ENCODE peak calls at places on chromosome 19, in seven cellular contexts. One of them, this sample, is unnamed. For H3K36me3, the result is how much of the 10 kb centered on the place peaks cover.

GRCh38 chr19:52896431-52897148 is 845 bp downstream of the ZNF320 start:
- DNase-seq in heart right ventricle: peak
- DNase-seq in keratinocyte: no peak
- DNase-seq in aorta: no peak
- DNase-seq in tibial nerve: peak
- DNase-seq in spleen: no peak
- DNase-seq in fibroblast of lung: peak
- DNase-seq in this sample: peak

GRCh38 chr19:15448778-15449619 is 757 bp downstream of the WIZ start:
- DNase-seq in heart right ventricle: no peak
- DNase-seq in keratinocyte: no peak
- DNase-seq in aorta: no peak
- DNase-seq in tibial nerve: no peak
- DNase-seq in spleen: peak
- DNase-seq in fibroblast of lung: no peak
- DNase-seq in this sample: no peak

GRCh38 chr19:30441011-30441410 is 68.8 kb downstream of the ZNF536 start:
- DNase-seq in heart right ventricle: no peak
- DNase-seq in keratinocyte: no peak
- DNase-seq in aorta: no peak
- DNase-seq in tibial nerve: no peak
- DNase-seq in spleen: peak
- DNase-seq in fibroblast of lung: no peak
- DNase-seq in this sample: no peak

GRCh38 chr19:23415561-23416191 is 20.4 kb upstream of the ZNF91 start:
- DNase-seq in heart right ventricle: peak
- DNase-seq in keratinocyte: no peak
- DNase-seq in aorta: no peak
- DNase-seq in tibial nerve: no peak
- DNase-seq in spleen: no peak
- DNase-seq in fibroblast of lung: peak
- DNase-seq in this sample: no peak

GRCh38 chr19:13299838-13300237 is 149.6 kb downstream of the IER2 start:
- DNase-seq in heart right ventricle: no peak
- DNase-seq in keratinocyte: no peak
- DNase-seq in aorta: no peak
- DNase-seq in tibial nerve: no peak
- DNase-seq in spleen: no peak
- DNase-seq in fibroblast of lung: no peak
- DNase-seq in this sample: no peak

GRCh38 chr19:6092329-6093286 is 17.7 kb downstream of the RFX2 start:
- DNase-seq in heart right ventricle: peak
- DNase-seq in keratinocyte: peak
- DNase-seq in aorta: peak
- DNase-seq in tibial nerve: peak
- DNase-seq in spleen: no peak
- DNase-seq in fibroblast of lung: peak
- DNase-seq in this sample: peak

GRCh38 chr19:7013678-7014077 is 7.6 kb downstream of the MBD3L2B start:
- DNase-seq in heart right ventricle: no peak
- DNase-seq in keratinocyte: no peak
- DNase-seq in aorta: no peak
- DNase-seq in tibial nerve: no peak
- DNase-seq in spleen: no peak
- DNase-seq in fibroblast of lung: peak
- DNase-seq in this sample: no peak

GRCh38 chr19:50313812-50314536 is 15.2 kb downstream of the KCNC3 start:
- DNase-seq in heart right ventricle: no peak
- DNase-seq in keratinocyte: no peak
- DNase-seq in aorta: peak
- DNase-seq in tibial nerve: no peak
- DNase-seq in spleen: no peak
- DNase-seq in fibroblast of lung: no peak
- DNase-seq in this sample: no peak

GRCh38 chr19:37007587-37008220 is 70.5 kb upstream of the ZNF420 start:
- DNase-seq in heart right ventricle: peak
- DNase-seq in keratinocyte: no peak
- DNase-seq in aorta: peak
- DNase-seq in tibial nerve: no peak
- DNase-seq in spleen: peak
- DNase-seq in fibroblast of lung: peak
- DNase-seq in this sample: peak

GRCh38 chr19:6739884-6740588 is 556 bp downstream of the TRIP10 start:
- DNase-seq in heart right ventricle: peak
- DNase-seq in keratinocyte: no peak
- DNase-seq in aorta: no peak
- DNase-seq in tibial nerve: no peak
- DNase-seq in spleen: peak
- DNase-seq in fibroblast of lung: no peak
- DNase-seq in this sample: peak

GRCh38 chr19:11699931-11700794 is 38.6 kb downstream of the ZNF823 start:
- DNase-seq in heart right ventricle: no peak
- DNase-seq in keratinocyte: no peak
- DNase-seq in aorta: no peak
- DNase-seq in tibial nerve: peak
- DNase-seq in spleen: no peak
- DNase-seq in fibroblast of lung: peak
- DNase-seq in this sample: no peak

GRCh38 chr19:33134571-33135041 is 2.7 kb downstream of the WDR88 start:
- DNase-seq in heart right ventricle: no peak
- DNase-seq in keratinocyte: no peak
- DNase-seq in aorta: no peak
- DNase-seq in tibial nerve: no peak
- DNase-seq in spleen: no peak
- DNase-seq in fibroblast of lung: no peak
- DNase-seq in this sample: no peak

GRCh38 chr19:18650048-18650435 is 13.2 kb downstream of the KLHL26 start:
- DNase-seq in heart right ventricle: peak
- DNase-seq in keratinocyte: no peak
- DNase-seq in aorta: peak
- DNase-seq in tibial nerve: peak
- DNase-seq in spleen: no peak
- DNase-seq in fibroblast of lung: no peak
- DNase-seq in this sample: peak

GRCh38 chr19:41261474-41262190 is 2.5 kb upstream of the HNRNPUL1 start:
- DNase-seq in heart right ventricle: peak
- DNase-seq in keratinocyte: no peak
- DNase-seq in aorta: no peak
- DNase-seq in tibial nerve: peak
- DNase-seq in spleen: no peak
- DNase-seq in fibroblast of lung: peak
- DNase-seq in this sample: no peak

GRCh38 chr19:3358392-3358918 is 7.9 kb upstream of the NFIC start:
- DNase-seq in heart right ventricle: no peak
- DNase-seq in keratinocyte: no peak
- DNase-seq in aorta: no peak
- DNase-seq in tibial nerve: no peak
- DNase-seq in spleen: peak
- DNase-seq in fibroblast of lung: no peak
- DNase-seq in this sample: no peak
- H3K27ac ChIP-seq in heart right ventricle: peak
- H3K27ac ChIP-seq in keratinocyte: no peak
- H3K27ac ChIP-seq in aorta: no peak
- H3K27ac ChIP-seq in tibial nerve: peak
- H3K27ac ChIP-seq in spleen: no peak
- H3K27ac ChIP-seq in fibroblast of lung: no peak
- H3K27ac ChIP-seq in this sample: peak

GRCh38 chr19:34181111-34181864 is 9.0 kb downstream of the LSM14A start:
- DNase-seq in heart right ventricle: no peak
- DNase-seq in keratinocyte: no peak
- DNase-seq in aorta: no peak
- DNase-seq in tibial nerve: no peak
- DNase-seq in spleen: no peak
- DNase-seq in fibroblast of lung: peak
- DNase-seq in this sample: no peak

GRCh38 chr19:34180709-34181108 is 8.4 kb downstream of the LSM14A start:
- DNase-seq in heart right ventricle: no peak
- DNase-seq in keratinocyte: no peak
- DNase-seq in aorta: no peak
- DNase-seq in tibial nerve: no peak
- DNase-seq in spleen: no peak
- DNase-seq in fibroblast of lung: no peak
- DNase-seq in this sample: no peak

GRCh38 chr19:34180273-34180672 is 8.0 kb downstream of the LSM14A start:
- DNase-seq in heart right ventricle: no peak
- DNase-seq in keratinocyte: no peak
- DNase-seq in aorta: no peak
- DNase-seq in tibial nerve: no peak
- DNase-seq in spleen: no peak
- DNase-seq in fibroblast of lung: no peak
- DNase-seq in this sample: no peak

GRCh38 chr19:34178276-34178614 is 5.9 kb downstream of the LSM14A start:
- DNase-seq in heart right ventricle: no peak
- DNase-seq in keratinocyte: no peak
- DNase-seq in aorta: no peak
- DNase-seq in tibial nerve: no peak
- DNase-seq in spleen: no peak
- DNase-seq in fibroblast of lung: no peak
- DNase-seq in this sample: no peak

DNA sequence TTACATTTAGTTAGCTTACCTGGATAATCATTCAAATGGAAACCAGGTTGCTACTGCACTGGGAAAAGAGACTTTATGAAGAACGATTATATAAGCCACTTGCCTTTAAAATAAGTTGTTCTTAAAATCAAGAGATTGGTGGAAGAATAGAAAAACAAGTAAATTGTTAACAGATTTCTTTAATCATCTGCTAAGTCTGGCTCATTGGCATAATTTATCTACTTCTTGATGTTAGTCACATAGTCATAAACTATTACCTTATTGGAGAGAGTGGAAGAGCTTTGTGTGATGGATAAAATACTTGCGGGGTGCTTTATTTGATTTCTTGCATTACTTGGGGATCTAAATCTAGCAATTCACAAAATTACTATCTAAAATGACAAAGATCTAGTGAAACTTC is 6.8 kb downstream of the LSM14A start:
- DNase-seq in heart right ventricle: no peak
- DNase-seq in keratinocyte: no peak
- DNase-seq in aorta: no peak
- DNase-seq in tibial nerve: no peak
- DNase-seq in spleen: no peak
- DNase-seq in fibroblast of lung: no peak
- DNase-seq in this sample: no peak
- H3K36me3 ChIP-seq in heart right ventricle: under half
- H3K36me3 ChIP-seq in keratinocyte: under half
- H3K36me3 ChIP-seq in aorta: under half
- H3K36me3 ChIP-seq in tibial nerve: under half
- H3K36me3 ChIP-seq in spleen: under half
- H3K36me3 ChIP-seq in fibroblast of lung: under half
- H3K36me3 ChIP-seq in this sample: under half

DNA sequence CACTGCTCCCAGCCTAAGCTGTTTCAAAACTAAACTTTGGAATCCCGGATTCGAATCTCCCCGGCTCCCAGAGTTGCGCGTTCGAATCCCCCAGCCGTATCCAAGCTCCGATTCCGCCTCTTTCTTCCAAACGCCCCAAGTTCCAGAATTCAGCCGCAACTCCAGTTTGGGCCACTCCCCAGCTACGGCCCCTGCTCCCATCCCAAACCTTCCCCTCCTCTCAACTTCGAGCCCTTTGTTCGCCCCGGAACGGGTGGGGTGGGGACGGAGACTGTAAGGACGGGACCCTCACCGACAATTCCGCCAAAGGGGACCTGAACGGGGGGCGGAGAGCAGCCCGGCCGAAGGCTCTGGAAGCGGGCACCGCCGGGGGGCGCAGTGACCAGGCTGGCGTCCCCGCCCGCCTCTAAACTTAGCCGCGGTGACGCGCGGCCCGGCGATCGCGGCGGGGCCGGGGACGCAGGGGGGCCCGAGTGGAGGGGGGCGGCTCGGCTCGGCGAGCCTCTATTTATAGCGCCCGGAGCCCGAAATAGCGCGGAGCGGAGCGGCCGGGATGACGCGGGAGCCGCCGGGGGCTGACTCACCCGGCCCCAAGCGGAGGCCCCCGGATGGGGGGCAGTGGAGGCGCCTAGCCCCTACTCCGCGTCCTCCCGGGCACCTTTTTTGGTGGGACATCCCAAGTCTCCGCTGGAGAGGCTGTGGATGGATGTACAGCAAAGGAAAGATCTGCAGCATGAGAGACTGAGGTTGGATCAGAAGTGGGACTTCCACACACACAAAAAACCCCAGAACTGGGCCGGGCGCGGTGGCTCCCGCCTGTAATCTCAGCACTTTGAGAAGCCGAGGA is 4.9 kb upstream of the ERCC1 start:
- DNase-seq in heart right ventricle: peak
- DNase-seq in keratinocyte: no peak
- DNase-seq in aorta: peak
- DNase-seq in tibial nerve: no peak
- DNase-seq in spleen: no peak
- DNase-seq in fibroblast of lung: peak
- DNase-seq in this sample: peak
- H3K27ac ChIP-seq in heart right ventricle: peak
- H3K27ac ChIP-seq in keratinocyte: peak
- H3K27ac ChIP-seq in aorta: peak
- H3K27ac ChIP-seq in tibial nerve: peak
- H3K27ac ChIP-seq in spleen: no peak
- H3K27ac ChIP-seq in fibroblast of lung: peak
- H3K27ac ChIP-seq in this sample: peak

GRCh38 chr19:35156673-35157014 is 2.1 kb downstream of the FXYD5 start:
- DNase-seq in heart right ventricle: no peak
- DNase-seq in keratinocyte: no peak
- DNase-seq in aorta: no peak
- DNase-seq in tibial nerve: no peak
- DNase-seq in spleen: no peak
- DNase-seq in fibroblast of lung: no peak
- DNase-seq in this sample: no peak
- H3K36me3 ChIP-seq in heart right ventricle: under half
- H3K36me3 ChIP-seq in keratinocyte: under half
- H3K36me3 ChIP-seq in aorta: under half
- H3K36me3 ChIP-seq in tibial nerve: under half
- H3K36me3 ChIP-seq in spleen: under half
- H3K36me3 ChIP-seq in fibroblast of lung: under half
- H3K36me3 ChIP-seq in this sample: under half

GRCh38 chr19:44757735-44758505 is 9.4 kb downstream of the BCL3 start:
- DNase-seq in heart right ventricle: peak
- DNase-seq in keratinocyte: no peak
- DNase-seq in aorta: peak
- DNase-seq in tibial nerve: peak
- DNase-seq in spleen: peak
- DNase-seq in fibroblast of lung: peak
- DNase-seq in this sample: peak

GRCh38 chr19:44756089-44756562 is 7.6 kb downstream of the BCL3 start:
- DNase-seq in heart right ventricle: peak
- DNase-seq in keratinocyte: no peak
- DNase-seq in aorta: no peak
- DNase-seq in tibial nerve: no peak
- DNase-seq in spleen: no peak
- DNase-seq in fibroblast of lung: peak
- DNase-seq in this sample: no peak

GRCh38 chr19:44758596-44758995 is 10.1 kb downstream of the BCL3 start:
- DNase-seq in heart right ventricle: peak
- DNase-seq in keratinocyte: no peak
- DNase-seq in aorta: no peak
- DNase-seq in tibial nerve: no peak
- DNase-seq in spleen: no peak
- DNase-seq in fibroblast of lung: peak
- DNase-seq in this sample: no peak

GRCh38 chr19:44755219-44755618 is 6.7 kb downstream of the BCL3 start:
- DNase-seq in heart right ventricle: no peak
- DNase-seq in keratinocyte: no peak
- DNase-seq in aorta: no peak
- DNase-seq in tibial nerve: no peak
- DNase-seq in spleen: no peak
- DNase-seq in fibroblast of lung: no peak
- DNase-seq in this sample: no peak

GRCh38 chr19:44757057-44757734 is 8.7 kb downstream of the BCL3 start:
- DNase-seq in heart right ventricle: peak
- DNase-seq in keratinocyte: no peak
- DNase-seq in aorta: peak
- DNase-seq in tibial nerve: peak
- DNase-seq in spleen: no peak
- DNase-seq in fibroblast of lung: peak
- DNase-seq in this sample: peak
- H3K27ac ChIP-seq in heart right ventricle: peak
- H3K27ac ChIP-seq in keratinocyte: no peak
- H3K27ac ChIP-seq in aorta: no peak
- H3K27ac ChIP-seq in tibial nerve: peak
- H3K27ac ChIP-seq in spleen: peak
- H3K27ac ChIP-seq in fibroblast of lung: peak
- H3K27ac ChIP-seq in this sample: peak